ENCODE peak calls at places on chromosomes 5 and 9, in nine cellular contexts. Y, M, U, Q, P, A, Z, C and W are unnamed samples.

GRCh38 chr5:114360816-114361723 is 800 bp upstream of the KCNN2 start:
- DNase-seq in Q (no peak), Y (peak), P (peak), C (peak), Z (no peak), U (no peak), M (peak), A (peak), W (no peak)

GRCh38 chr5:79875230-79875629 is 115.8 kb downstream of the MTX3 start:
- DNase-seq in Y (no peak), U (no peak), Z (no peak), C (no peak), P (no peak), A (no peak), M (no peak), Q (no peak), W (no peak)

GRCh38 chr5:145633474-145633873 is 201.7 kb downstream of the PRELID2 start:
- DNase-seq in M (no peak), P (no peak), Y (no peak), Q (no peak), Z (no peak), A (no peak), C (no peak), U (no peak), W (no peak)

GRCh38 chr5:90802695-90803317 is 244.2 kb downstream of the ADGRV1 start:
- DNase-seq in Q (no peak), Z (peak), C (peak), P (peak), Y (peak), M (peak), U (no peak), A (no peak), W (peak)

GRCh38 chr9:17521456-17521855 is 57.4 kb upstream of the SH3GL2 start:
- DNase-seq in P (no peak), Q (no peak), U (no peak), Z (no peak), M (peak), C (no peak), A (no peak), Y (no peak), W (no peak)

GRCh38 chr9:133558191-133559126 is 24.0 kb downstream of the ADAMTSL2 start:
- DNase-seq in Y (no peak), M (no peak), C (peak), U (no peak), Z (no peak), Q (no peak), P (no peak), A (no peak), W (no peak)

GRCh38 chr9:4850611-4851010 is 57.9 kb downstream of the RCL1 start:
- DNase-seq in U (no peak), C (no peak), Z (no peak), M (no peak), P (no peak), Y (no peak), A (no peak), Q (no peak), W (no peak)

GRCh38 chr5:873328-873727 is 19.3 kb downstream of the BRD9 start:
- DNase-seq in Z (no peak), C (no peak), P (no peak), Q (no peak), U (no peak), A (no peak), M (no peak), Y (no peak), W (no peak)

GRCh38 chr9:8115570-8115969 is 316.0 kb upstream of the DMAC1 start:
- DNase-seq in Q (no peak), A (peak), Z (no peak), C (no peak), U (no peak), P (no peak), M (no peak), Y (no peak), W (no peak)

GRCh38 chr9:738209-738915 is 103.1 kb upstream of the DMRT1 start:
- DNase-seq in Q (no peak), U (no peak), P (no peak), Y (no peak), Z (no peak), C (peak), M (no peak), A (no peak), W (no peak)

GRCh38 chr5:123157797-123158528 is 68.9 kb downstream of the PRDM6 start:
- DNase-seq in U (no peak), C (peak), M (no peak), Y (no peak), A (no peak), Z (no peak), Q (no peak), P (no peak), W (no peak)

GRCh38 chr9:98916660-98917059 is 27.0 kb upstream of the COL15A1 start:
- DNase-seq in Y (peak), M (no peak), A (no peak), U (no peak), Q (no peak), P (peak), C (no peak), Z (no peak), W (peak)

GRCh38 chr9:77805810-77806209 is 157.7 kb upstream of the GNA14 start:
- DNase-seq in P (no peak), Q (no peak), A (no peak), Z (no peak), C (no peak), U (no peak), Y (no peak), M (no peak), W (no peak)

GRCh38 chr5:111453747-111454146 is 58.6 kb downstream of the STARD4 start:
- DNase-seq in A (no peak), P (no peak), U (no peak), Q (no peak), M (no peak), Y (no peak), C (peak), Z (no peak), W (no peak)

GRCh38 chr5:107993341-107993740 is 322.6 kb upstream of the EFNA5 start:
- DNase-seq in Z (no peak), Y (no peak), P (no peak), U (no peak), A (no peak), C (no peak), M (no peak), Q (no peak), W (no peak)

GRCh38 chr9:138098116-138098907 is 220.7 kb downstream of the CACNA1B start:
- DNase-seq in M (no peak), C (no peak), Q (no peak), P (no peak), A (peak), Y (no peak), Z (no peak), U (no peak), W (no peak)

GRCh38 chr9:109813310-109813709 is 33.3 kb downstream of the PALM2AKAP2 start:
- DNase-seq in Z (no peak), M (no peak), Q (no peak), U (no peak), P (no peak), A (no peak), C (no peak), Y (no peak), W (no peak)